ENCODE peak calls at places on chromosomes 7 and 10, in six cellular contexts. O is neural progenitor cell, R is IMR-90, J is fibroblast of lung, G is mammary epithelial cell, V is K562. Y is an unnamed sample. For H3K4me1, the result is how much of the 10 kb centered on the place peaks cover.

GRCh38 chr7:135414850-135415439 is 95.0 kb downstream of the CNOT4 start:
- DNase-seq in O (peak), R (peak), J (peak), G (peak), V (peak), Y (peak)

GRCh38 chr10:60937784-60938654 is 6.0 kb downstream of the RHOBTB1 start:
- DNase-seq in O (no peak), R (peak), J (peak), G (no peak), V (no peak), Y (no peak)

GRCh38 chr7:24445041-24445440 is 128.2 kb upstream of the PALS2 start:
- DNase-seq in O (no peak), R (no peak), J (no peak), G (no peak), V (no peak), Y (no peak)

GRCh38 chr7:156832195-156832877 is 60.6 kb downstream of the LMBR1 start:
- DNase-seq in O (no peak), R (no peak), J (no peak), G (no peak), V (no peak), Y (peak)

GRCh38 chr7:100613447-100614185 is 1.3 kb downstream of the MOSPD3 start:
- DNase-seq in O (no peak), R (no peak), J (no peak), G (no peak), V (no peak), Y (no peak)

GRCh38 chr7:18864967-18865366 is 252.5 kb downstream of the TWIST1 start:
- DNase-seq in O (no peak), R (no peak), J (no peak), G (no peak), V (no peak), Y (no peak)

GRCh38 chr10:113087082-113088029 is 137.3 kb downstream of the TCF7L2 start:
- DNase-seq in O (no peak), R (peak), J (peak), G (peak), V (peak), Y (no peak)

GRCh38 chr10:116771101-116771705 is 28.8 kb upstream of the HSPA12A start:
- DNase-seq in O (no peak), R (peak), J (peak), G (peak), V (no peak), Y (no peak)

GRCh38 chr7:149529136-149529718 is 31.6 kb upstream of the ZNF746 start:
- DNase-seq in O (peak), R (peak), J (peak), G (no peak), V (no peak), Y (peak)

GRCh38 chr7:48718731-48719387 is 205.5 kb upstream of the CDC14C start:
- DNase-seq in O (no peak), R (no peak), J (no peak), G (peak), V (no peak), Y (no peak)

GRCh38 chr10:96390460-96390864 is 31.7 kb upstream of the OPALIN start:
- DNase-seq in O (no peak), R (no peak), J (no peak), G (no peak), V (no peak), Y (no peak)

GRCh38 chr7:7731732-7732131 is 13.3 kb upstream of the RPA3 start:
- DNase-seq in O (no peak), R (no peak), J (peak), G (no peak), V (no peak), Y (no peak)

GRCh38 chr10:132134541-132135397 is 52.0 kb upstream of the DPYSL4 start:
- DNase-seq in O (no peak), R (no peak), J (no peak), G (no peak), V (no peak), Y (no peak)

GRCh38 chr10:1178506-1178905 is 122.3 kb downstream of the WDR37 start:
- DNase-seq in O (no peak), R (no peak), J (no peak), G (no peak), V (no peak), Y (no peak)

GRCh38 chr10:103725242-103725641 is 130.1 kb downstream of the SH3PXD2A start:
- DNase-seq in O (no peak), R (no peak), J (no peak), G (no peak), V (no peak), Y (no peak)

GRCh38 chr10:70891636-70892035 is 3.3 kb upstream of the PCBD1 start:
- DNase-seq in O (no peak), R (no peak), J (peak), G (no peak), V (no peak), Y (no peak)

GRCh38 chr7:8389898-8390642 is 43.3 kb upstream of the NXPH1 start:
- DNase-seq in O (peak), R (no peak), J (no peak), G (peak), V (peak), Y (peak)

GRCh38 chr10:79422178-79422892 is 23.1 kb downstream of the ZCCHC24 start:
- DNase-seq in O (no peak), R (peak), J (peak), G (no peak), V (no peak), Y (no peak)

GRCh38 chr7:127755965-127756364 is 104.0 kb downstream of the SND1 start:
- DNase-seq in O (no peak), R (no peak), J (no peak), G (no peak), V (no peak), Y (no peak)

GRCh38 chr7:33261585-33261984 is 132.2 kb downstream of the BBS9 start:
- DNase-seq in O (no peak), R (peak), J (peak), G (peak), V (no peak), Y (no peak)

GRCh38 chr7:75716992-75717626 is 21.6 kb downstream of the HIP1 start:
- DNase-seq in O (no peak), R (peak), J (peak), G (peak), V (no peak), Y (no peak)

GRCh38 chr7:71987200-71987767 is 424.9 kb downstream of the CALN1 start:
- DNase-seq in O (no peak), R (no peak), J (no peak), G (no peak), V (no peak), Y (no peak)

GRCh38 chr10:14653271-14654161 is 121.2 kb downstream of the FAM107B start:
- DNase-seq in O (peak), R (peak), J (peak), G (peak), V (no peak), Y (peak)

GRCh38 chr10:132507956-132508490 is 29.6 kb upstream of the INPP5A start:
- DNase-seq in O (no peak), R (no peak), J (no peak), G (no peak), V (no peak), Y (no peak)

GRCh38 chr7:7639421-7639820 is 1.1 kb upstream of the UMAD1 start:
- DNase-seq in O (no peak), R (no peak), J (peak), G (no peak), V (no peak), Y (peak)

GRCh38 chr7:51246258-51247245 is 70.1 kb downstream of the COBL start:
- DNase-seq in O (no peak), R (no peak), J (no peak), G (no peak), V (no peak), Y (no peak)

GRCh38 chr7:111274882-111275281 is 184.0 kb downstream of the LRRN3 start:
- DNase-seq in O (no peak), R (peak), J (peak), G (no peak), V (no peak), Y (no peak)

GRCh38 chr10:123392182-123392930 is 238.2 kb downstream of the BUB3 start:
- DNase-seq in O (no peak), R (no peak), J (no peak), G (no peak), V (no peak), Y (peak)

GRCh38 chr7:41955475-41956243 is 252.8 kb upstream of the INHBA start:
- DNase-seq in O (peak), R (peak), J (peak), G (peak), V (peak), Y (no peak)

GRCh38 chr10:117541405-117541908 is 1.1 kb upstream of the EMX2 start:
- DNase-seq in O (peak), R (no peak), J (peak), G (no peak), V (no peak), Y (no peak)

GRCh38 chr7:82049442-82049841 is 279.6 kb upstream of the HGF start:
- DNase-seq in O (no peak), R (peak), J (peak), G (no peak), V (no peak), Y (no peak)

GRCh38 chr10:118729641-118730258 is 25.0 kb downstream of the CACUL1 start:
- DNase-seq in O (no peak), R (no peak), J (no peak), G (no peak), V (no peak), Y (peak)

GRCh38 chr10:56604624-56605023 is 243.6 kb upstream of the ZWINT start:
- DNase-seq in O (no peak), R (no peak), J (no peak), G (no peak), V (no peak), Y (no peak)

GRCh38 chr7:159141660-159142059 is 3.0 kb downstream of the VIPR2 start:
- DNase-seq in O (peak), R (no peak), J (no peak), G (no peak), V (no peak), Y (no peak)

GRCh38 chr7:151503902-151504714 is 15.6 kb downstream of the RHEB start:
- DNase-seq in O (no peak), R (peak), J (peak), G (peak), V (no peak), Y (no peak)

GRCh38 chr10:13270877-13271551 is 28.9 kb downstream of the PHYH start:
- DNase-seq in O (no peak), R (peak), J (peak), G (peak), V (peak), Y (no peak)

GRCh38 chr7:128841961-128842673 is 11.9 kb downstream of the FLNC start:
- DNase-seq in O (peak), R (peak), J (peak), G (no peak), V (peak), Y (peak)
- H2AFZ ChIP-seq in O (no peak), R (no peak), J (no peak), G (no peak), V (no peak), Y (peak)

DNA sequence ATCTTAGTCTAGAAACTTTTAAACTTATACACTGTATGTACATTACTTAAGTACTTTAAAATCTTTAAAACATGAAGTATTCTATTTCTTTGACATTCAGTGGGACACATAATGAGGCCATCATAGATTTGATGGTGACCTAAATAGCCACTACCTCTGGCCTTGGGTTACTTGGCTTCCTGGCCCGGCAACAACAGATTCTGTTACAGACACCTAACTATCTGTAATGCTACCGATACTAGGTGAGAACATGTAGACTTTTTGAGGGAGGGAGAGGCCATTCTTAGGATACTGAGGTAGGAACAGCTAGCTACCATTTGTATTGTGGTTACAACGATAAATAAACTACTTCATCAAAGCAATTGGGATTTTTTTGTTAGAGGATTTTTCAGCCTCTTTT is 154.7 kb upstream of the KAT6B start:
- DNase-seq in O (no peak), R (no peak), J (no peak), G (no peak), V (no peak), Y (no peak)
- H3K4me1 ChIP-seq in O (under half), R (under half), J (under half), G (under half), V (under half), Y (half or more)

GRCh38 chr10:29321656-29322055 is 32.8 kb downstream of the LYZL1 start:
- DNase-seq in O (no peak), R (no peak), J (no peak), G (no peak), V (no peak), Y (no peak)
- H2AFZ ChIP-seq in O (no peak), R (no peak), J (no peak), G (no peak), V (no peak), Y (no peak)

GRCh38 chr7:31249671-31250070 is 90.9 kb downstream of the NEUROD6 start:
- DNase-seq in O (peak), R (no peak), J (no peak), G (no peak), V (no peak), Y (no peak)
- H3K4me1 ChIP-seq in O (under half), R (under half), J (under half), G (under half), V (under half), Y (under half)

DNA sequence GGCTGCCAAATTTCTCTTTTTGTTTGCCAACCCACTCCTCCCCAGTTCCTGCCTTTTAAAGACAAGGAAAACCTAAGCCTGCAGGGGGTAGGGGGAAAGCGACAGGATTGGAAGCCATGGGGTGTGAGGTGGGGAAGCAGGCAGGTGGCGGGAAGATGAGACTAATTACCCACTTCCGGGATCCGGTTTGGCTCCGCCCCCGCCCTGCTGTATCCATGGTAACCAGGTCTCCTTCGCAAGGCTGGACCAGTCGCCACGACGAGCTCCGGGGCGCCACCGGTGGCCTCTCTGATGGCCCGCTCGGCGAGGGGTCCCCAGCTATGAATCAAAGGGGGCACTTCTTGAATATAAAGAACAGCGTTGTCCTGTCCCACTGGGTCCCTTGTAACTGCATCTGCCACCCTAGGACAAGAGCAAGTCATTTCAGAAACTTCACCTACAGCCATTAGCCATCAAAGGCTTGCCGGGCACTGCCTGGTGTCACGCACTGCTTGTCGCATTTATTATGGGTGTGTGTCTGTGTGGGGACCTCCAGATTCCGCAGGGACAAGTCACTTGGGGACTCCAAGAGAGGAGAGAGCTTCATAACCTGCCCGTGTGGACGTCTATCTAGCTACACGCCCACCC is 55.4 kb upstream of the LMTK2 start:
- DNase-seq in O (peak), R (no peak), J (no peak), G (no peak), V (peak), Y (peak)
- H2AFZ ChIP-seq in O (peak), R (no peak), J (no peak), G (peak), V (no peak), Y (peak)

GRCh38 chr7:6475433-6476186 is 27.9 kb upstream of the DAGLB start:
- DNase-seq in O (no peak), R (no peak), J (no peak), G (no peak), V (no peak), Y (no peak)

GRCh38 chr7:6480323-6480660 is 32.5 kb upstream of the DAGLB start:
- DNase-seq in O (no peak), R (no peak), J (no peak), G (no peak), V (no peak), Y (no peak)

GRCh38 chr7:6478186-6478585 is 30.4 kb upstream of the DAGLB start:
- DNase-seq in O (no peak), R (no peak), J (no peak), G (no peak), V (no peak), Y (peak)

GRCh38 chr7:6479067-6479466 is 31.3 kb upstream of the DAGLB start:
- DNase-seq in O (no peak), R (no peak), J (no peak), G (no peak), V (no peak), Y (peak)

GRCh38 chr7:6476596-6477374 is 29.0 kb upstream of the DAGLB start:
- DNase-seq in O (no peak), R (no peak), J (no peak), G (no peak), V (no peak), Y (peak)
- H3K4me1 ChIP-seq in O (under half), R (under half), J (under half), G (under half), V (under half), Y (half or more)

Y was measured in Karpas-422.